ENCODE peak calls at places on chromosomes 12 and 14, in six cellular contexts. Y, T, Z, D, H and M are unnamed samples.
A peak's percentile ranks its signal among the peaks of the same experiment; 100 is the strongest.

GRCh38 chr12:16020034-16020433 is 108.9 kb downstream of the DERA start:
- DNase-seq in Y (peak; percentile 28), T (no peak), Z (peak; percentile 45), D (no peak), H (no peak), M (no peak)

GRCh38 chr12:27460471-27460978 is 14.0 kb downstream of the SMCO2 start:
- DNase-seq in Y (peak; percentile 91), T (no peak), Z (peak; percentile 84), D (no peak), H (no peak), M (no peak)

GRCh38 chr14:94423465-94424056 is 29.0 kb downstream of the SERPINA11 start:
- DNase-seq in Y (peak; percentile 55), T (peak; percentile 65), Z (peak; percentile 4), D (peak; percentile 5), H (peak; percentile 50), M (peak; percentile 54)

GRCh38 chr12:128367961-128368360 is 101.0 kb downstream of the TMEM132C start:
- DNase-seq in Y (no peak), T (no peak), Z (no peak), D (no peak), H (no peak), M (no peak)

GRCh38 chr12:94077209-94077608 is 71.2 kb upstream of the PLXNC1 start:
- DNase-seq in Y (no peak), T (no peak), Z (no peak), D (no peak), H (no peak), M (no peak)

GRCh38 chr12:117485984-117486839 is 124.8 kb upstream of the NOS1 start:
- DNase-seq in Y (no peak), T (no peak), Z (no peak), D (no peak), H (no peak), M (no peak)

GRCh38 chr14:68573126-68573525 is 219.7 kb downstream of the ZFP36L1 start:
- DNase-seq in Y (no peak), T (no peak), Z (no peak), D (no peak), H (no peak), M (no peak)

GRCh38 chr12:14854586-14855163 is 11.3 kb upstream of the ART4 start:
- DNase-seq in Y (no peak), T (no peak), Z (no peak), D (no peak), H (no peak), M (no peak)

GRCh38 chr12:114995891-114996290 is 311.9 kb upstream of the TBX3 start:
- DNase-seq in Y (no peak), T (peak; percentile 28), Z (no peak), D (no peak), H (no peak), M (no peak)

GRCh38 chr12:127355061-127355820 is 911.7 kb upstream of the TMEM132C start:
- DNase-seq in Y (no peak), T (no peak), Z (no peak), D (no peak), H (no peak), M (no peak)

GRCh38 chr12:69052613-69053408 is 119.8 kb upstream of the CPM start:
- DNase-seq in Y (no peak), T (peak; percentile 43), Z (no peak), D (peak; percentile 11), H (no peak), M (no peak)

GRCh38 chr12:57216014-57216891 is at the start of gene NXPH4:
- DNase-seq in Y (no peak), T (no peak), Z (no peak), D (no peak), H (no peak), M (no peak)

GRCh38 chr12:46439793-46440511 is 67.4 kb upstream of the SLC38A2 start:
- DNase-seq in Y (no peak), T (no peak), Z (no peak), D (no peak), H (no peak), M (no peak)

GRCh38 chr12:47226199-47226598 is 146.4 kb upstream of the AMIGO2 start:
- DNase-seq in Y (no peak), T (no peak), Z (no peak), D (no peak), H (no peak), M (no peak)

GRCh38 chr12:19712041-19712440 is 272.7 kb downstream of the AEBP2 start:
- DNase-seq in Y (no peak), T (peak; percentile 50), Z (no peak), D (no peak), H (no peak), M (no peak)

GRCh38 chr12:71576546-71576945 is 87.1 kb downstream of the ZFC3H1 start:
- DNase-seq in Y (no peak), T (no peak), Z (no peak), D (no peak), H (peak; percentile 81), M (no peak)

GRCh38 chr14:102088012-102088792 is 1.4 kb upstream of the HSP90AA1 start:
- DNase-seq in Y (peak; percentile 89), T (no peak), Z (peak; percentile 77), D (peak; percentile 27), H (peak; percentile 39), M (no peak)

GRCh38 chr12:121872546-121873223 is 14.0 kb upstream of the HPD start:
- DNase-seq in Y (no peak), T (no peak), Z (no peak), D (no peak), H (peak; percentile 94), M (no peak)

GRCh38 chr12:55694188-55694515 is 13.6 kb downstream of the ITGA7 start:
- DNase-seq in Y (no peak), T (no peak), Z (no peak), D (no peak), H (no peak), M (no peak)

GRCh38 chr12:123058980-123059379 is 78.5 kb downstream of the ARL6IP4 start:
- DNase-seq in Y (no peak), T (no peak), Z (no peak), D (no peak), H (no peak), M (no peak)

GRCh38 chr12:111823891-111824290 is 18.1 kb upstream of the MAPKAPK5 start:
- DNase-seq in Y (no peak), T (no peak), Z (no peak), D (no peak), H (no peak), M (no peak)

GRCh38 chr14:101068958-101069549 is 165.5 kb upstream of the RTL1 start:
- DNase-seq in Y (no peak), T (no peak), Z (no peak), D (no peak), H (no peak), M (peak; percentile 15)

GRCh38 chr12:92369643-92370042 is 224.0 kb upstream of the BTG1 start:
- DNase-seq in Y (no peak), T (no peak), Z (no peak), D (no peak), H (no peak), M (no peak)

GRCh38 chr14:63727736-63728728 is at the start of gene SGPP1:
- DNase-seq in Y (peak; percentile 89), T (no peak), Z (no peak), D (peak; percentile 69), H (peak; percentile 57), M (peak; percentile 58)

GRCh38 chr12:47790676-47791350 is 17.8 kb downstream of the SLC48A1 start:
- DNase-seq in Y (no peak), T (no peak), Z (no peak), D (no peak), H (no peak), M (no peak)

GRCh38 chr14:101257551-101257950 is 303.7 kb upstream of the DIO3 start:
- DNase-seq in Y (no peak), T (no peak), Z (no peak), D (no peak), H (no peak), M (no peak)

GRCh38 chr12:105860556-105861207 is 278.1 kb downstream of the NUAK1 start:
- DNase-seq in Y (no peak), T (no peak), Z (no peak), D (no peak), H (no peak), M (no peak)

GRCh38 chr12:121713257-121714155 is 954 bp downstream of the TMEM120B start:
- DNase-seq in Y (no peak), T (no peak), Z (no peak), D (no peak), H (no peak), M (no peak)

GRCh38 chr14:52043690-52044089 is 25.2 kb downstream of the NID2 start:
- DNase-seq in Y (peak; percentile 53), T (no peak), Z (no peak), D (peak; percentile 11), H (no peak), M (no peak)

GRCh38 chr14:65594153-65594881 is 181.8 kb downstream of the FUT8 start:
- DNase-seq in Y (no peak), T (no peak), Z (no peak), D (no peak), H (peak; percentile 97), M (no peak)

GRCh38 chr12:121712462-121713256 is at the start of gene TMEM120B:
- DNase-seq in Y (peak; percentile 53), T (no peak), Z (peak; percentile 21), D (peak; percentile 86), H (peak; percentile 81), M (peak; percentile 64)

GRCh38 chr12:79250186-79250585 is 385.6 kb downstream of the SYT1 start:
- DNase-seq in Y (no peak), T (no peak), Z (no peak), D (no peak), H (no peak), M (no peak)

GRCh38 chr14:64671591-64671990 is 32.6 kb upstream of the PLEKHG3 start:
- DNase-seq in Y (peak; percentile 63), T (no peak), Z (no peak), D (no peak), H (peak; percentile 76), M (no peak)

GRCh38 chr12:112980491-112981158 is 2.3 kb downstream of the OAS2 start:
- DNase-seq in Y (no peak), T (no peak), Z (no peak), D (no peak), H (no peak), M (no peak)

GRCh38 chr14:101732128-101732527 is 29.4 kb upstream of the PPP2R5C start:
- DNase-seq in Y (no peak), T (no peak), Z (no peak), D (no peak), H (no peak), M (no peak)